ENCODE peak calls at places on chromosomes 5 and 9, in ten cellular contexts. One of them, this sample, is unnamed.

GRCh38 chr5:181173420-181174342 is 26.3 kb downstream of the OR2V2 start:
- DNase-seq in left ventricle myocardium inferior: no peak
- DNase-seq in lung: no peak
- DNase-seq in astrocyte of the cerebellum: no peak
- DNase-seq in ureter: no peak
- DNase-seq in foreskin fibroblast: peak
- DNase-seq in left ventricle myocardium superior: no peak
- DNase-seq in stimulated activated CD4-positive, alpha-beta T cell treated with anti-CD3 and anti-CD28 coated beads, Interleukin-1b, Interleukin-23, amount 100 ng/mL, for 48 hours: peak
- DNase-seq in stimulated activated CD8-positive, alpha-beta memory T cell treated with anti-CD3 and anti-CD28 coated beads, Interleukin-4, amount 100 ng/mL, for 4 hours: no peak
- DNase-seq in left colon: no peak
- DNase-seq in this sample: no peak

GRCh38 chr9:106830527-106831140 is 32.3 kb upstream of the ZNF462 start:
- DNase-seq in stimulated activated CD4-positive, alpha-beta T cell treated with anti-CD3 and anti-CD28 coated beads, Interleukin-1b, Interleukin-23, amount 100 ng/mL, for 48 hours: no peak
- DNase-seq in lung: no peak
- DNase-seq in left colon: no peak
- DNase-seq in left ventricle myocardium superior: peak
- DNase-seq in ureter: no peak
- DNase-seq in astrocyte of the cerebellum: no peak
- DNase-seq in stimulated activated CD8-positive, alpha-beta memory T cell treated with anti-CD3 and anti-CD28 coated beads, Interleukin-4, amount 100 ng/mL, for 4 hours: no peak
- DNase-seq in left ventricle myocardium inferior: no peak
- DNase-seq in foreskin fibroblast: no peak
- DNase-seq in this sample: no peak

GRCh38 chr5:104650313-104650712 is 1087.7 kb upstream of the NUDT12 start:
- DNase-seq in left ventricle myocardium superior: no peak
- DNase-seq in lung: no peak
- DNase-seq in stimulated activated CD8-positive, alpha-beta memory T cell treated with anti-CD3 and anti-CD28 coated beads, Interleukin-4, amount 100 ng/mL, for 4 hours: no peak
- DNase-seq in left ventricle myocardium inferior: no peak
- DNase-seq in stimulated activated CD4-positive, alpha-beta T cell treated with anti-CD3 and anti-CD28 coated beads, Interleukin-1b, Interleukin-23, amount 100 ng/mL, for 48 hours: no peak
- DNase-seq in foreskin fibroblast: no peak
- DNase-seq in left colon: no peak
- DNase-seq in ureter: no peak
- DNase-seq in astrocyte of the cerebellum: no peak
- DNase-seq in this sample: no peak

GRCh38 chr9:134346151-134346550 is 19.9 kb downstream of the RXRA start:
- DNase-seq in left ventricle myocardium superior: no peak
- DNase-seq in lung: no peak
- DNase-seq in left ventricle myocardium inferior: no peak
- DNase-seq in stimulated activated CD4-positive, alpha-beta T cell treated with anti-CD3 and anti-CD28 coated beads, Interleukin-1b, Interleukin-23, amount 100 ng/mL, for 48 hours: no peak
- DNase-seq in left colon: no peak
- DNase-seq in stimulated activated CD8-positive, alpha-beta memory T cell treated with anti-CD3 and anti-CD28 coated beads, Interleukin-4, amount 100 ng/mL, for 4 hours: no peak
- DNase-seq in astrocyte of the cerebellum: no peak
- DNase-seq in ureter: no peak
- DNase-seq in foreskin fibroblast: peak
- DNase-seq in this sample: no peak

GRCh38 chr5:100903036-100903887 is at the start of gene ST8SIA4:
- DNase-seq in stimulated activated CD4-positive, alpha-beta T cell treated with anti-CD3 and anti-CD28 coated beads, Interleukin-1b, Interleukin-23, amount 100 ng/mL, for 48 hours: peak
- DNase-seq in ureter: peak
- DNase-seq in left ventricle myocardium inferior: peak
- DNase-seq in left colon: peak
- DNase-seq in foreskin fibroblast: peak
- DNase-seq in astrocyte of the cerebellum: peak
- DNase-seq in left ventricle myocardium superior: peak
- DNase-seq in lung: peak
- DNase-seq in stimulated activated CD8-positive, alpha-beta memory T cell treated with anti-CD3 and anti-CD28 coated beads, Interleukin-4, amount 100 ng/mL, for 4 hours: peak
- DNase-seq in this sample: no peak

GRCh38 chr9:86948153-86948929 is 1.0 kb upstream of the GAS1 start:
- DNase-seq in ureter: peak
- DNase-seq in left colon: peak
- DNase-seq in astrocyte of the cerebellum: peak
- DNase-seq in left ventricle myocardium inferior: peak
- DNase-seq in stimulated activated CD8-positive, alpha-beta memory T cell treated with anti-CD3 and anti-CD28 coated beads, Interleukin-4, amount 100 ng/mL, for 4 hours: peak
- DNase-seq in foreskin fibroblast: peak
- DNase-seq in left ventricle myocardium superior: peak
- DNase-seq in lung: peak
- DNase-seq in stimulated activated CD4-positive, alpha-beta T cell treated with anti-CD3 and anti-CD28 coated beads, Interleukin-1b, Interleukin-23, amount 100 ng/mL, for 48 hours: peak
- DNase-seq in this sample: peak

GRCh38 chr5:38738898-38739743 is 106.7 kb upstream of the OSMR start:
- DNase-seq in foreskin fibroblast: peak
- DNase-seq in stimulated activated CD8-positive, alpha-beta memory T cell treated with anti-CD3 and anti-CD28 coated beads, Interleukin-4, amount 100 ng/mL, for 4 hours: no peak
- DNase-seq in lung: no peak
- DNase-seq in left colon: no peak
- DNase-seq in left ventricle myocardium superior: no peak
- DNase-seq in ureter: no peak
- DNase-seq in astrocyte of the cerebellum: no peak
- DNase-seq in stimulated activated CD4-positive, alpha-beta T cell treated with anti-CD3 and anti-CD28 coated beads, Interleukin-1b, Interleukin-23, amount 100 ng/mL, for 48 hours: no peak
- DNase-seq in left ventricle myocardium inferior: no peak
- DNase-seq in this sample: no peak

GRCh38 chr5:163190762-163191161 is 246.6 kb upstream of the CCNG1 start:
- DNase-seq in astrocyte of the cerebellum: no peak
- DNase-seq in foreskin fibroblast: no peak
- DNase-seq in left ventricle myocardium inferior: no peak
- DNase-seq in stimulated activated CD8-positive, alpha-beta memory T cell treated with anti-CD3 and anti-CD28 coated beads, Interleukin-4, amount 100 ng/mL, for 4 hours: no peak
- DNase-seq in lung: no peak
- DNase-seq in ureter: no peak
- DNase-seq in left colon: no peak
- DNase-seq in stimulated activated CD4-positive, alpha-beta T cell treated with anti-CD3 and anti-CD28 coated beads, Interleukin-1b, Interleukin-23, amount 100 ng/mL, for 48 hours: no peak
- DNase-seq in left ventricle myocardium superior: no peak
- DNase-seq in this sample: no peak

GRCh38 chr5:5751496-5751895 is 329.0 kb downstream of the ICE1 start:
- DNase-seq in ureter: no peak
- DNase-seq in left colon: no peak
- DNase-seq in stimulated activated CD4-positive, alpha-beta T cell treated with anti-CD3 and anti-CD28 coated beads, Interleukin-1b, Interleukin-23, amount 100 ng/mL, for 48 hours: no peak
- DNase-seq in stimulated activated CD8-positive, alpha-beta memory T cell treated with anti-CD3 and anti-CD28 coated beads, Interleukin-4, amount 100 ng/mL, for 4 hours: no peak
- DNase-seq in foreskin fibroblast: no peak
- DNase-seq in left ventricle myocardium superior: no peak
- DNase-seq in lung: no peak
- DNase-seq in astrocyte of the cerebellum: no peak
- DNase-seq in left ventricle myocardium inferior: no peak
- DNase-seq in this sample: no peak

GRCh38 chr9:89497181-89497963 is 541 bp downstream of the SEMA4D start:
- DNase-seq in lung: no peak
- DNase-seq in ureter: no peak
- DNase-seq in left ventricle myocardium inferior: no peak
- DNase-seq in stimulated activated CD8-positive, alpha-beta memory T cell treated with anti-CD3 and anti-CD28 coated beads, Interleukin-4, amount 100 ng/mL, for 4 hours: no peak
- DNase-seq in left colon: no peak
- DNase-seq in stimulated activated CD4-positive, alpha-beta T cell treated with anti-CD3 and anti-CD28 coated beads, Interleukin-1b, Interleukin-23, amount 100 ng/mL, for 48 hours: no peak
- DNase-seq in astrocyte of the cerebellum: no peak
- DNase-seq in left ventricle myocardium superior: peak
- DNase-seq in foreskin fibroblast: no peak
- DNase-seq in this sample: no peak

GRCh38 chr5:33939863-33940262 is 3.7 kb downstream of the RXFP3 start:
- DNase-seq in left colon: no peak
- DNase-seq in left ventricle myocardium superior: no peak
- DNase-seq in lung: no peak
- DNase-seq in astrocyte of the cerebellum: no peak
- DNase-seq in left ventricle myocardium inferior: no peak
- DNase-seq in stimulated activated CD8-positive, alpha-beta memory T cell treated with anti-CD3 and anti-CD28 coated beads, Interleukin-4, amount 100 ng/mL, for 4 hours: no peak
- DNase-seq in foreskin fibroblast: peak
- DNase-seq in ureter: no peak
- DNase-seq in stimulated activated CD4-positive, alpha-beta T cell treated with anti-CD3 and anti-CD28 coated beads, Interleukin-1b, Interleukin-23, amount 100 ng/mL, for 48 hours: no peak
- DNase-seq in this sample: no peak

GRCh38 chr9:91777437-91777836 is 172.6 kb downstream of the ROR2 start:
- DNase-seq in left colon: no peak
- DNase-seq in ureter: no peak
- DNase-seq in foreskin fibroblast: peak
- DNase-seq in stimulated activated CD8-positive, alpha-beta memory T cell treated with anti-CD3 and anti-CD28 coated beads, Interleukin-4, amount 100 ng/mL, for 4 hours: no peak
- DNase-seq in lung: no peak
- DNase-seq in stimulated activated CD4-positive, alpha-beta T cell treated with anti-CD3 and anti-CD28 coated beads, Interleukin-1b, Interleukin-23, amount 100 ng/mL, for 48 hours: no peak
- DNase-seq in left ventricle myocardium inferior: no peak
- DNase-seq in left ventricle myocardium superior: no peak
- DNase-seq in astrocyte of the cerebellum: peak
- DNase-seq in this sample: no peak

GRCh38 chr5:151480859-151481258 is 33.5 kb downstream of the SLC36A1 start:
- DNase-seq in lung: no peak
- DNase-seq in stimulated activated CD8-positive, alpha-beta memory T cell treated with anti-CD3 and anti-CD28 coated beads, Interleukin-4, amount 100 ng/mL, for 4 hours: no peak
- DNase-seq in ureter: no peak
- DNase-seq in foreskin fibroblast: peak
- DNase-seq in left colon: no peak
- DNase-seq in stimulated activated CD4-positive, alpha-beta T cell treated with anti-CD3 and anti-CD28 coated beads, Interleukin-1b, Interleukin-23, amount 100 ng/mL, for 48 hours: no peak
- DNase-seq in left ventricle myocardium superior: no peak
- DNase-seq in left ventricle myocardium inferior: no peak
- DNase-seq in astrocyte of the cerebellum: no peak
- DNase-seq in this sample: no peak

GRCh38 chr9:116546711-116547581 is 140.2 kb upstream of the TRIM32 start:
- DNase-seq in foreskin fibroblast: peak
- DNase-seq in stimulated activated CD4-positive, alpha-beta T cell treated with anti-CD3 and anti-CD28 coated beads, Interleukin-1b, Interleukin-23, amount 100 ng/mL, for 48 hours: no peak
- DNase-seq in ureter: no peak
- DNase-seq in stimulated activated CD8-positive, alpha-beta memory T cell treated with anti-CD3 and anti-CD28 coated beads, Interleukin-4, amount 100 ng/mL, for 4 hours: no peak
- DNase-seq in left ventricle myocardium inferior: no peak
- DNase-seq in astrocyte of the cerebellum: no peak
- DNase-seq in lung: no peak
- DNase-seq in left colon: no peak
- DNase-seq in left ventricle myocardium superior: no peak
- DNase-seq in this sample: peak